ENCODE peak calls at places on chromosomes 6 and 20, in nine cellular contexts. One of them, this sample, is unnamed.

GRCh38 chr6:42532038-42532669 is 31.7 kb upstream of the UBR2 start:
- DNase-seq in upper lobe of right lung: no peak
- DNase-seq in endothelial cell of umbilical vein: peak
- DNase-seq in foreskin fibroblast: peak
- DNase-seq in CD8-positive, alpha-beta memory T cell: peak
- DNase-seq in psoas muscle: no peak
- DNase-seq in ovary: no peak
- DNase-seq in GM23248: peak
- DNase-seq in AG04450: no peak
- DNase-seq in this sample: peak

GRCh38 chr20:32563311-32564272 is 21.5 kb downstream of the NOL4L start:
- DNase-seq in CD8-positive, alpha-beta memory T cell: no peak
- DNase-seq in AG04450: no peak
- DNase-seq in GM23248: no peak
- DNase-seq in ovary: no peak
- DNase-seq in endothelial cell of umbilical vein: no peak
- DNase-seq in foreskin fibroblast: no peak
- DNase-seq in psoas muscle: no peak
- DNase-seq in upper lobe of right lung: no peak
- DNase-seq in this sample: no peak

GRCh38 chr6:138229663-138230194 is 11.4 kb upstream of the PBOV1 start:
- DNase-seq in endothelial cell of umbilical vein: no peak
- DNase-seq in psoas muscle: no peak
- DNase-seq in CD8-positive, alpha-beta memory T cell: no peak
- DNase-seq in upper lobe of right lung: no peak
- DNase-seq in AG04450: no peak
- DNase-seq in ovary: no peak
- DNase-seq in foreskin fibroblast: no peak
- DNase-seq in GM23248: no peak
- DNase-seq in this sample: no peak

GRCh38 chr6:27795697-27796494 is 116.3 kb downstream of the OR2B2 start:
- DNase-seq in ovary: no peak
- DNase-seq in endothelial cell of umbilical vein: peak
- DNase-seq in foreskin fibroblast: peak
- DNase-seq in psoas muscle: no peak
- DNase-seq in GM23248: peak
- DNase-seq in upper lobe of right lung: no peak
- DNase-seq in AG04450: peak
- DNase-seq in CD8-positive, alpha-beta memory T cell: peak
- DNase-seq in this sample: peak

GRCh38 chr6:79985128-79985527 is 19.3 kb upstream of the TTK start:
- DNase-seq in foreskin fibroblast: no peak
- DNase-seq in endothelial cell of umbilical vein: no peak
- DNase-seq in ovary: no peak
- DNase-seq in GM23248: no peak
- DNase-seq in psoas muscle: no peak
- DNase-seq in CD8-positive, alpha-beta memory T cell: no peak
- DNase-seq in upper lobe of right lung: no peak
- DNase-seq in AG04450: no peak
- DNase-seq in this sample: no peak

GRCh38 chr6:1636971-1637871 is 27.5 kb downstream of the FOXC1 start:
- DNase-seq in foreskin fibroblast: no peak
- DNase-seq in endothelial cell of umbilical vein: no peak
- DNase-seq in upper lobe of right lung: no peak
- DNase-seq in ovary: no peak
- DNase-seq in AG04450: no peak
- DNase-seq in psoas muscle: no peak
- DNase-seq in CD8-positive, alpha-beta memory T cell: no peak
- DNase-seq in GM23248: no peak
- DNase-seq in this sample: peak

GRCh38 chr6:158894192-158894591 is 75.0 kb upstream of the EZR start:
- DNase-seq in AG04450: peak
- DNase-seq in upper lobe of right lung: no peak
- DNase-seq in CD8-positive, alpha-beta memory T cell: no peak
- DNase-seq in psoas muscle: no peak
- DNase-seq in foreskin fibroblast: peak
- DNase-seq in ovary: no peak
- DNase-seq in GM23248: peak
- DNase-seq in endothelial cell of umbilical vein: peak
- DNase-seq in this sample: no peak

GRCh38 chr6:170374571-170375444 is 68.2 kb downstream of the FAM120B start:
- DNase-seq in CD8-positive, alpha-beta memory T cell: no peak
- DNase-seq in GM23248: no peak
- DNase-seq in ovary: no peak
- DNase-seq in foreskin fibroblast: no peak
- DNase-seq in upper lobe of right lung: no peak
- DNase-seq in AG04450: no peak
- DNase-seq in psoas muscle: no peak
- DNase-seq in endothelial cell of umbilical vein: no peak
- DNase-seq in this sample: no peak

GRCh38 chr20:10789386-10789785 is 115.6 kb upstream of the JAG1 start:
- DNase-seq in foreskin fibroblast: no peak
- DNase-seq in upper lobe of right lung: no peak
- DNase-seq in AG04450: no peak
- DNase-seq in GM23248: no peak
- DNase-seq in CD8-positive, alpha-beta memory T cell: no peak
- DNase-seq in ovary: no peak
- DNase-seq in psoas muscle: no peak
- DNase-seq in endothelial cell of umbilical vein: no peak
- DNase-seq in this sample: no peak

GRCh38 chr6:140052757-140053729 is 678.6 kb upstream of the CITED2 start:
- DNase-seq in foreskin fibroblast: peak
- DNase-seq in upper lobe of right lung: no peak
- DNase-seq in endothelial cell of umbilical vein: peak
- DNase-seq in GM23248: peak
- DNase-seq in CD8-positive, alpha-beta memory T cell: no peak
- DNase-seq in AG04450: no peak
- DNase-seq in ovary: no peak
- DNase-seq in psoas muscle: no peak
- DNase-seq in this sample: peak

GRCh38 chr6:18823782-18824386 is 436.7 kb downstream of the RNF144B start:
- DNase-seq in ovary: no peak
- DNase-seq in CD8-positive, alpha-beta memory T cell: no peak
- DNase-seq in endothelial cell of umbilical vein: peak
- DNase-seq in GM23248: peak
- DNase-seq in foreskin fibroblast: peak
- DNase-seq in upper lobe of right lung: no peak
- DNase-seq in AG04450: no peak
- DNase-seq in psoas muscle: no peak
- DNase-seq in this sample: peak

GRCh38 chr6:9978480-9978879 is 436.4 kb downstream of the TFAP2A start:
- DNase-seq in GM23248: no peak
- DNase-seq in foreskin fibroblast: no peak
- DNase-seq in CD8-positive, alpha-beta memory T cell: no peak
- DNase-seq in psoas muscle: no peak
- DNase-seq in endothelial cell of umbilical vein: no peak
- DNase-seq in AG04450: no peak
- DNase-seq in ovary: no peak
- DNase-seq in upper lobe of right lung: no peak
- DNase-seq in this sample: no peak

GRCh38 chr20:20795119-20795518 is 82.7 kb upstream of the RALGAPA2 start:
- DNase-seq in upper lobe of right lung: no peak
- DNase-seq in endothelial cell of umbilical vein: no peak
- DNase-seq in psoas muscle: no peak
- DNase-seq in foreskin fibroblast: no peak
- DNase-seq in ovary: no peak
- DNase-seq in CD8-positive, alpha-beta memory T cell: no peak
- DNase-seq in AG04450: no peak
- DNase-seq in GM23248: no peak
- DNase-seq in this sample: no peak

GRCh38 chr6:79188885-79189505 is 45.5 kb downstream of the HMGN3 start:
- DNase-seq in endothelial cell of umbilical vein: peak
- DNase-seq in psoas muscle: no peak
- DNase-seq in CD8-positive, alpha-beta memory T cell: no peak
- DNase-seq in ovary: no peak
- DNase-seq in AG04450: no peak
- DNase-seq in foreskin fibroblast: no peak
- DNase-seq in GM23248: peak
- DNase-seq in upper lobe of right lung: no peak
- DNase-seq in this sample: no peak

GRCh38 chr6:36753671-36754485 is 56.3 kb downstream of the RAB44 start:
- DNase-seq in endothelial cell of umbilical vein: no peak
- DNase-seq in upper lobe of right lung: no peak
- DNase-seq in AG04450: no peak
- DNase-seq in foreskin fibroblast: no peak
- DNase-seq in GM23248: no peak
- DNase-seq in psoas muscle: no peak
- DNase-seq in CD8-positive, alpha-beta memory T cell: no peak
- DNase-seq in ovary: no peak
- DNase-seq in this sample: peak

GRCh38 chr6:36752886-36753506 is 55.4 kb downstream of the RAB44 start:
- DNase-seq in CD8-positive, alpha-beta memory T cell: no peak
- DNase-seq in GM23248: no peak
- DNase-seq in AG04450: no peak
- DNase-seq in ovary: no peak
- DNase-seq in psoas muscle: peak
- DNase-seq in upper lobe of right lung: no peak
- DNase-seq in foreskin fibroblast: no peak
- DNase-seq in endothelial cell of umbilical vein: no peak
- DNase-seq in this sample: peak

GRCh38 chr6:36751833-36752186 is 54.2 kb downstream of the RAB44 start:
- DNase-seq in AG04450: no peak
- DNase-seq in foreskin fibroblast: no peak
- DNase-seq in GM23248: no peak
- DNase-seq in CD8-positive, alpha-beta memory T cell: no peak
- DNase-seq in ovary: no peak
- DNase-seq in psoas muscle: no peak
- DNase-seq in upper lobe of right lung: no peak
- DNase-seq in endothelial cell of umbilical vein: no peak
- DNase-seq in this sample: no peak

GRCh38 chr6:36751091-36751490 is 53.5 kb downstream of the RAB44 start:
- DNase-seq in foreskin fibroblast: peak
- DNase-seq in upper lobe of right lung: no peak
- DNase-seq in CD8-positive, alpha-beta memory T cell: no peak
- DNase-seq in GM23248: peak
- DNase-seq in AG04450: no peak
- DNase-seq in psoas muscle: no peak
- DNase-seq in endothelial cell of umbilical vein: no peak
- DNase-seq in ovary: no peak
- DNase-seq in this sample: no peak

GRCh38 chr6:36752187-36752885 is 54.7 kb downstream of the RAB44 start:
- DNase-seq in psoas muscle: no peak
- DNase-seq in CD8-positive, alpha-beta memory T cell: no peak
- DNase-seq in foreskin fibroblast: no peak
- DNase-seq in upper lobe of right lung: no peak
- DNase-seq in ovary: no peak
- DNase-seq in GM23248: no peak
- DNase-seq in endothelial cell of umbilical vein: peak
- DNase-seq in AG04450: no peak
- DNase-seq in this sample: peak
- H3K4me3 ChIP-seq in psoas muscle: no peak
- H3K4me3 ChIP-seq in CD8-positive, alpha-beta memory T cell: no peak
- H3K4me3 ChIP-seq in foreskin fibroblast: no peak
- H3K4me3 ChIP-seq in upper lobe of right lung: no peak
- H3K4me3 ChIP-seq in ovary: no peak
- H3K4me3 ChIP-seq in GM23248: no peak
- H3K4me3 ChIP-seq in endothelial cell of umbilical vein: no peak
- H3K4me3 ChIP-seq in AG04450: no peak
- H3K4me3 ChIP-seq in this sample: peak

DNA sequence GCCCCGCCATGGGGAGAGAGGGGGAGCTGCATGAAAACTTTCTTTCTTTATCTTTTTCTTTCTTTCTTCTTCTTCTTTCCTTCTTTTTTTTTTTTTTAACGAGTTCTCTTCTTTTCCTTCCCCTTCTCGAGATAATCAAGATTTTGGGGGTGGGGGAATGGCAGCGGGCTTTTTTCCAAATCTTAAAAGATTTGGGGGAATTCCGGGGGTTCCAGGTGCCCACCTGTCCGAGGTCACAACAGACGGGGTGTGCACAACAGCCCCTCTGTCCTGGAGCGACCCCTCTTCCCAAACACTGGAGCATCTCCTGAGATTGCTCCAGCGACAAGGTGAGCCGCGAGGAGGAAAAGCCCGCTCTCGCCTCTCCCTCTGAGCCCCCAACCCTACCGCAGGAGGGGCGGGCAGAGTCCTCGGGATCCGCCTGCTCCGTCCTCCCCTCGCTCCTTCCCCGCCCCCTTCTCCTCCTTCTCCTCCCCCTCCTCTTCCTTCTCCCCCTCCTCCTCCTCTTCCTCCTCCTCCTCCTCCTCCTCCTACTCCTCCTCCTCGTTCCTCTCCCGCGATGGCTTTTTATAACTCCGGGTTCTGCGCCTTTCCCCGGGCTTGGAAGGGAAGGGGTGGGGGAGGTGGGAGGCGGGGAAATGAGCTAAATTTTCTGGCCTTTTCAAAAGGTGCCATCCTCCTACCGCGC is 694 bp upstream of the KCNB1 start:
- DNase-seq in AG04450: no peak
- DNase-seq in foreskin fibroblast: no peak
- DNase-seq in endothelial cell of umbilical vein: no peak
- DNase-seq in ovary: no peak
- DNase-seq in CD8-positive, alpha-beta memory T cell: no peak
- DNase-seq in GM23248: no peak
- DNase-seq in psoas muscle: no peak
- DNase-seq in upper lobe of right lung: no peak
- DNase-seq in this sample: no peak
- H3K4me3 ChIP-seq in AG04450: no peak
- H3K4me3 ChIP-seq in foreskin fibroblast: peak
- H3K4me3 ChIP-seq in endothelial cell of umbilical vein: no peak
- H3K4me3 ChIP-seq in ovary: peak
- H3K4me3 ChIP-seq in CD8-positive, alpha-beta memory T cell: no peak
- H3K4me3 ChIP-seq in GM23248: peak
- H3K4me3 ChIP-seq in psoas muscle: peak
- H3K4me3 ChIP-seq in upper lobe of right lung: no peak
- H3K4me3 ChIP-seq in this sample: no peak

DNA sequence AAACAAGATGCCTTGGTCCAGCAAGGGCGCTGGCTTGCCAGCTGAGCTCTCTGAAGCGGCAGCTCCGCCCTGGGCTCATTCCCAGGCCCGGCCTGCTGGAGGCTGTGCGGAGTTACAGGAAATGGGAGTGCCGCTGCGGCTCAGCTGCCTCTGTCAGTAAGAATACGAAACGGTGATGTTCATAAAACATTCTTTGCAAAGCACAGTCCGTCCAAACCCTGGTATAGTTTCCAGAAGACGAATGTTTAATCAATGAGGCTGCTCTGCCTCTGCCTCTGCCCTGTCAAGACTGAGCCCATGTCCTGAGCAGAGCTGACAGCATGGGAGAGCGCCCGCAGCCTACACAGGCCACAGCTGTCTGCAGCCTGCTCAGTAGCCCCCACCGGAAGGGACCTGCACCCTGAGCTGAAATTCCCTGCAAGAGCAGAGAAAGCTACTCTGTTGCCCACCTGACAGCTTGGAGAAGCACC is 153.3 kb upstream of the SNX9 start:
- DNase-seq in ovary: peak
- DNase-seq in upper lobe of right lung: peak
- DNase-seq in endothelial cell of umbilical vein: peak
- DNase-seq in psoas muscle: peak
- DNase-seq in CD8-positive, alpha-beta memory T cell: no peak
- DNase-seq in GM23248: peak
- DNase-seq in foreskin fibroblast: peak
- DNase-seq in AG04450: peak
- DNase-seq in this sample: no peak
- H3K4me3 ChIP-seq in ovary: no peak
- H3K4me3 ChIP-seq in upper lobe of right lung: no peak
- H3K4me3 ChIP-seq in endothelial cell of umbilical vein: no peak
- H3K4me3 ChIP-seq in psoas muscle: peak
- H3K4me3 ChIP-seq in CD8-positive, alpha-beta memory T cell: no peak
- H3K4me3 ChIP-seq in GM23248: peak
- H3K4me3 ChIP-seq in foreskin fibroblast: no peak
- H3K4me3 ChIP-seq in AG04450: peak
- H3K4me3 ChIP-seq in this sample: no peak

DNA sequence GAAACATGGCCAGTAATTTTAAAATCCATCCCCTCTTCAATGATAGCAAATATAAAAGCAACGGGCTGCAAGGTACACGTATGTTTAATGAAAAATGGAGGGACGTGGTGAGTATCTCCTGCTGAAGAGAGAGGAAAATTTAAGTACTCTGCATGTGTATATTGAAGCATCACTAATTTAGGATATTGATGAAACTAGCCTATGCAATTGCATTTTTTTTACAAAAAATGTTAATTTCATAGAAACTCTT is 362 bp upstream of the TMX4 start:
- DNase-seq in endothelial cell of umbilical vein: no peak
- DNase-seq in upper lobe of right lung: no peak
- DNase-seq in ovary: no peak
- DNase-seq in CD8-positive, alpha-beta memory T cell: no peak
- DNase-seq in GM23248: no peak
- DNase-seq in AG04450: no peak
- DNase-seq in psoas muscle: no peak
- DNase-seq in foreskin fibroblast: no peak
- DNase-seq in this sample: no peak
- H3K4me3 ChIP-seq in endothelial cell of umbilical vein: peak
- H3K4me3 ChIP-seq in upper lobe of right lung: peak
- H3K4me3 ChIP-seq in ovary: peak
- H3K4me3 ChIP-seq in CD8-positive, alpha-beta memory T cell: peak
- H3K4me3 ChIP-seq in GM23248: peak
- H3K4me3 ChIP-seq in AG04450: peak
- H3K4me3 ChIP-seq in psoas muscle: peak
- H3K4me3 ChIP-seq in foreskin fibroblast: peak
- H3K4me3 ChIP-seq in this sample: peak